ENCODE peak calls at places on chromosome X, in five cellular contexts. X is erythroblast, E is islet precursor cell, H is fibroblast of the aortic adventitia, O is colonic mucosa. U is an unnamed sample.
A peak's percentile ranks its signal among the peaks of the same experiment; 100 is the strongest.

GRCh38 chrX:41334866-41335589 is 1.1 kb downstream of the DDX3X start:
- DNase-seq in O (peak; percentile 71), E (no peak), H (peak; percentile 70), X (peak; percentile 72), U (peak; percentile 33)

GRCh38 chrX:122512561-122513072 is 671.5 kb upstream of the GRIA3 start:
- DNase-seq in X (no peak), E (peak; percentile 65), O (no peak), H (no peak), U (no peak)

GRCh38 chrX:27619975-27620374 is 29.8 kb downstream of the DCAF8L2 start:
- DNase-seq in H (peak; percentile 25), X (peak; percentile 16), O (no peak), E (no peak), U (no peak)

GRCh38 chrX:145715641-145716138 is 101.9 kb upstream of the SLITRK2 start:
- DNase-seq in E (no peak), X (no peak), H (no peak), O (no peak), U (no peak)

GRCh38 chrX:103171353-103171752 is 43.6 kb upstream of the BEX4 start:
- DNase-seq in X (no peak), H (no peak), O (no peak), E (no peak), U (no peak)

GRCh38 chrX:100408643-100409315 is 1.3 kb downstream of the PCDH19 start:
- DNase-seq in H (no peak), X (no peak), O (no peak), E (no peak), U (no peak)

GRCh38 chrX:135432453-135432852 is 10.7 kb downstream of the SMIM10L2A start:
- DNase-seq in E (no peak), O (no peak), H (no peak), X (no peak), U (no peak)

GRCh38 chrX:114344756-114345155 is 239.1 kb upstream of the HTR2C start:
- DNase-seq in O (no peak), X (peak; percentile 2), H (peak; percentile 51), E (no peak), U (peak; percentile 25)

GRCh38 chrX:38358274-38358673 is 5.9 kb downstream of the OTC start:
- DNase-seq in E (no peak), H (no peak), X (no peak), O (no peak), U (no peak)

GRCh38 chrX:46218373-46218772 is 326.8 kb downstream of the ZNF674 start:
- DNase-seq in E (no peak), X (no peak), O (no peak), H (no peak), U (no peak)

GRCh38 chrX:155216940-155217450 is 735 bp downstream of the VBP1 start:
- DNase-seq in X (peak; percentile 59), E (no peak), H (peak; percentile 48), O (no peak), U (no peak)

GRCh38 chrX:123603516-123603915 is 129.3 kb downstream of the THOC2 start:
- DNase-seq in O (no peak), H (no peak), E (no peak), X (no peak), U (no peak)

GRCh38 chrX:16160729-16161128 is 6.6 kb upstream of the MAGEB17 start:
- DNase-seq in O (no peak), H (peak; percentile 75), E (peak; percentile 90), X (no peak), U (peak; percentile 53)

GRCh38 chrX:118418811-118419251 is 72.9 kb downstream of the WDR44 start:
- DNase-seq in O (peak; percentile 21), H (no peak), E (peak; percentile 68), X (no peak), U (no peak)

GRCh38 chrX:129000797-129001196 is 522.5 kb downstream of the SMARCA1 start:
- DNase-seq in H (no peak), E (no peak), X (no peak), O (no peak), U (no peak)

GRCh38 chrX:150664290-150664689 is 28.9 kb upstream of the MTMR1 start:
- DNase-seq in O (no peak), E (no peak), X (no peak), H (peak; percentile 2), U (no peak)

GRCh38 chrX:10175317-10175871 is 18.6 kb downstream of the CLCN4 start:
- DNase-seq in X (peak; percentile 9), H (peak; percentile 62), E (no peak), O (no peak), U (no peak)

GRCh38 chrX:13658602-13659001 is 5.7 kb downstream of the TCEANC start:
- DNase-seq in E (no peak), X (peak; percentile 58), H (peak; percentile 84), O (peak; percentile 33), U (peak; percentile 25)

GRCh38 chrX:38099688-38100087 is 93.3 kb downstream of the SYTL5 start:
- DNase-seq in X (no peak), H (no peak), E (no peak), O (no peak), U (no peak)

GRCh38 chrX:141278306-141278705 is 36.0 kb upstream of the SPANXC start:
- DNase-seq in E (no peak), O (no peak), X (peak; percentile 0), H (peak; percentile 41), U (peak; percentile 22)

GRCh38 chrX:18883961-18884765 is 99.8 kb downstream of the PHKA2 start:
- DNase-seq in E (no peak), X (no peak), O (no peak), H (no peak), U (no peak)

GRCh38 chrX:20739038-20739745 is 472.5 kb upstream of the RPS6KA3 start:
- DNase-seq in O (no peak), E (no peak), H (no peak), X (no peak), U (no peak)

GRCh38 chrX:101619336-101619735 is 1.5 kb upstream of the ARMCX6 start:
- DNase-seq in X (peak; percentile 5), E (peak; percentile 75), O (no peak), H (no peak), U (no peak)

GRCh38 chrX:132612990-132613564 is 124.2 kb upstream of the MBNL3 start:
- DNase-seq in H (peak; percentile 25), O (peak; percentile 38), X (peak; percentile 66), E (peak; percentile 65), U (peak; percentile 23)

GRCh38 chrX:133951098-133951497 is 34.3 kb downstream of the GPC3 start:
- DNase-seq in X (no peak), E (no peak), O (no peak), H (no peak), U (no peak)

GRCh38 chrX:13101439-13102139 is 57.2 kb upstream of the FAM9C start:
- DNase-seq in X (peak; percentile 10), H (peak; percentile 89), E (peak; percentile 88), O (peak; percentile 83), U (peak; percentile 71)

GRCh38 chrX:130245441-130245840 is 23.3 kb downstream of the ZNF280C start:
- DNase-seq in O (no peak), H (peak; percentile 75), E (no peak), X (no peak), U (no peak)

GRCh38 chrX:22634081-22634480 is 361.4 kb downstream of the CBLL2 start:
- DNase-seq in O (no peak), X (no peak), E (no peak), H (peak; percentile 83), U (no peak)

GRCh38 chrX:72659726-72660125 is 54.4 kb downstream of the PHKA1 start:
- DNase-seq in E (no peak), X (no peak), H (no peak), O (no peak), U (no peak)

GRCh38 chrX:144334577-144334976 is 450.7 kb downstream of the UBE2NL start:
- DNase-seq in E (no peak), H (no peak), O (no peak), X (no peak), U (no peak)

GRCh38 chrX:143580266-143580665 is 55.6 kb downstream of the SLITRK4 start:
- DNase-seq in X (no peak), O (no peak), H (no peak), E (peak; percentile 55), U (no peak)

GRCh38 chrX:100643212-100643611 is 787 bp upstream of the SRPX2 start:
- DNase-seq in X (no peak), E (no peak), O (no peak), H (no peak), U (no peak)

GRCh38 chrX:103562801-103563200 is 22.5 kb upstream of the TCEAL4 start:
- DNase-seq in X (no peak), E (peak; percentile 62), O (no peak), H (peak; percentile 6), U (no peak)

GRCh38 chrX:154097003-154097596 is 417 bp downstream of the MECP2 start:
- DNase-seq in O (peak; percentile 60), E (peak; percentile 72), H (peak; percentile 55), X (peak; percentile 77), U (peak; percentile 69)

GRCh38 chrX:53190363-53190960 is 34.5 kb downstream of the KDM5C start:
- DNase-seq in O (no peak), E (peak; percentile 71), H (no peak), X (no peak), U (no peak)

U was measured in A549.